ENCODE peak calls at places on chromosomes 1 and 21, in eight cellular contexts. O, P, B, J, K, W, M and Z are unnamed samples.

GRCh38 chr1:178942285-178943218 is 71.7 kb upstream of the ANGPTL1 start:
- DNase-seq in O (peak; percentile 57), P (peak; percentile 60), B (peak; percentile 93), J (no peak), K (no peak), W (no peak), M (no peak), Z (no peak)

GRCh38 chr21:38123626-38124025 is 133.2 kb upstream of the KCNJ15 start:
- DNase-seq in O (no peak), P (no peak), B (no peak), J (no peak), K (no peak), W (no peak), M (no peak), Z (no peak)

GRCh38 chr1:18922848-18923475 is 20.6 kb upstream of the ALDH4A1 start:
- DNase-seq in O (no peak), P (no peak), B (no peak), J (no peak), K (no peak), W (no peak), M (no peak), Z (no peak)

GRCh38 chr1:161099090-161099802 is 1.1 kb downstream of the KLHDC9 start:
- DNase-seq in O (no peak), P (no peak), B (no peak), J (no peak), K (no peak), W (no peak), M (no peak), Z (no peak)

GRCh38 chr1:215201301-215201700 is 118.8 kb downstream of the KCNK2 start:
- DNase-seq in O (no peak), P (no peak), B (no peak), J (no peak), K (no peak), W (no peak), M (no peak), Z (no peak)

GRCh38 chr1:213989740-213990472 is 2.1 kb downstream of the PROX1 start:
- DNase-seq in O (no peak), P (no peak), B (no peak), J (no peak), K (no peak), W (no peak), M (peak; percentile 70), Z (no peak)

GRCh38 chr1:26373281-26373680 is 731 bp upstream of the ZNF683 start:
- DNase-seq in O (no peak), P (no peak), B (no peak), J (no peak), K (no peak), W (no peak), M (no peak), Z (no peak)

GRCh38 chr1:24727490-24728214 is 17.6 kb upstream of the CLIC4 start:
- DNase-seq in O (peak; percentile 79), P (peak; percentile 91), B (peak; percentile 89), J (peak; percentile 86), K (no peak), W (no peak), M (no peak), Z (peak; percentile 57)

GRCh38 chr1:92803140-92803887 is 18.4 kb upstream of the EVI5 start:
- DNase-seq in O (no peak), P (no peak), B (no peak), J (no peak), K (no peak), W (no peak), M (no peak), Z (no peak)

GRCh38 chr1:8862528-8862927 is 16.0 kb downstream of the ENO1 start:
- DNase-seq in O (no peak), P (no peak), B (peak; percentile 56), J (no peak), K (no peak), W (no peak), M (peak; percentile 80), Z (peak; percentile 32)

GRCh38 chr1:234544094-234544579 is 65.2 kb upstream of the TARBP1 start:
- DNase-seq in O (peak; percentile 68), P (peak; percentile 67), B (no peak), J (peak; percentile 85), K (peak; percentile 88), W (peak; percentile 46), M (no peak), Z (peak; percentile 92)

GRCh38 chr1:177927021-177927596 is 42.7 kb downstream of the SEC16B start:
- DNase-seq in O (no peak), P (peak; percentile 80), B (no peak), J (peak; percentile 57), K (peak; percentile 74), W (no peak), M (no peak), Z (no peak)

GRCh38 chr1:204565617-204566582 is 49.7 kb downstream of the MDM4 start:
- DNase-seq in O (peak; percentile 41), P (peak; percentile 92), B (peak; percentile 89), J (peak; percentile 63), K (peak; percentile 45), W (peak; percentile 78), M (peak; percentile 92), Z (peak; percentile 93)

GRCh38 chr1:94884101-94884875 is 42.6 kb downstream of the CNN3 start:
- DNase-seq in O (no peak), P (peak; percentile 79), B (no peak), J (peak; percentile 85), K (peak; percentile 53), W (no peak), M (peak; percentile 97), Z (peak; percentile 9)

GRCh38 chr1:86703696-86704455 is 500 bp upstream of the SH3GLB1 start:
- DNase-seq in O (no peak), P (no peak), B (peak; percentile 76), J (peak; percentile 11), K (no peak), W (peak; percentile 69), M (no peak), Z (no peak)

GRCh38 chr1:85605519-85606413 is 25.2 kb downstream of the CCN1 start:
- DNase-seq in O (no peak), P (no peak), B (no peak), J (no peak), K (no peak), W (no peak), M (no peak), Z (no peak)

GRCh38 chr1:21084111-21084510 is 92.6 kb downstream of the EIF4G3 start:
- DNase-seq in O (no peak), P (no peak), B (no peak), J (no peak), K (no peak), W (no peak), M (no peak), Z (no peak)

GRCh38 chr1:157968503-157968902 is 24.9 kb upstream of the KIRREL1 start:
- DNase-seq in O (no peak), P (peak; percentile 45), B (no peak), J (peak; percentile 57), K (no peak), W (no peak), M (no peak), Z (no peak)

GRCh38 chr1:206508130-206508884 is 976 bp downstream of the RASSF5 start:
- DNase-seq in O (no peak), P (no peak), B (no peak), J (no peak), K (no peak), W (no peak), M (no peak), Z (no peak)

GRCh38 chr1:4959216-4959615 is 304.8 kb downstream of the AJAP1 start:
- DNase-seq in O (no peak), P (no peak), B (no peak), J (no peak), K (no peak), W (no peak), M (no peak), Z (no peak)

GRCh38 chr1:205656236-205656635 is 24.1 kb downstream of the SLC45A3 start:
- DNase-seq in O (no peak), P (no peak), B (no peak), J (no peak), K (peak; percentile 12), W (no peak), M (no peak), Z (no peak)

GRCh38 chr1:245184791-245185190 is 30.0 kb downstream of the KIF26B start:
- DNase-seq in O (no peak), P (no peak), B (no peak), J (no peak), K (no peak), W (no peak), M (no peak), Z (no peak)

GRCh38 chr21:46084041-46084561 is 13.8 kb upstream of the COL6A2 start:
- DNase-seq in O (no peak), P (no peak), B (no peak), J (no peak), K (no peak), W (no peak), M (no peak), Z (no peak)

GRCh38 chr1:177909416-177909815 is 60.4 kb downstream of the SEC16B start:
- DNase-seq in O (no peak), P (no peak), B (no peak), J (no peak), K (no peak), W (no peak), M (no peak), Z (no peak)

GRCh38 chr1:53270107-53270506 is 31.8 kb upstream of the MAGOH start:
- DNase-seq in O (no peak), P (no peak), B (no peak), J (no peak), K (no peak), W (no peak), M (no peak), Z (no peak)

GRCh38 chr1:8423134-8423701 is 105.3 kb downstream of the SLC45A1 start:
- DNase-seq in O (no peak), P (peak; percentile 64), B (peak; percentile 26), J (no peak), K (no peak), W (peak; percentile 22), M (peak; percentile 48), Z (peak; percentile 49)

GRCh38 chr21:36350282-36350910 is 30.4 kb downstream of the MORC3 start:
- DNase-seq in O (no peak), P (peak; percentile 32), B (no peak), J (peak; percentile 22), K (no peak), W (peak; percentile 19), M (no peak), Z (no peak)

GRCh38 chr1:101298663-101299062 is 61.8 kb downstream of the S1PR1 start:
- DNase-seq in O (no peak), P (no peak), B (no peak), J (no peak), K (no peak), W (no peak), M (no peak), Z (no peak)

GRCh38 chr1:182198006-182198605 is 136.6 kb upstream of the ZNF648 start:
- DNase-seq in O (no peak), P (no peak), B (peak; percentile 8), J (no peak), K (no peak), W (peak; percentile 0), M (no peak), Z (peak; percentile 39)

GRCh38 chr21:16198546-16198945 is 468.8 kb downstream of the USP25 start:
- DNase-seq in O (no peak), P (no peak), B (no peak), J (no peak), K (no peak), W (no peak), M (no peak), Z (no peak)

GRCh38 chr1:114103992-114104391 is 49.7 kb downstream of the SYT6 start:
- DNase-seq in O (no peak), P (no peak), B (no peak), J (no peak), K (no peak), W (no peak), M (no peak), Z (no peak)

GRCh38 chr1:65418522-65419185 is 1.8 kb upstream of the LEPR start:
- DNase-seq in O (no peak), P (no peak), B (no peak), J (no peak), K (no peak), W (peak; percentile 36), M (no peak), Z (peak; percentile 56)

GRCh38 chr1:151495316-151495715 is 15.9 kb upstream of the CGN start:
- DNase-seq in O (no peak), P (no peak), B (no peak), J (no peak), K (no peak), W (no peak), M (no peak), Z (no peak)

GRCh38 chr1:24364605-24364974 is 45.4 kb downstream of the GRHL3 start:
- DNase-seq in O (no peak), P (no peak), B (no peak), J (no peak), K (no peak), W (no peak), M (no peak), Z (no peak)